ENCODE peak calls at places on chromosome 13, in nine cellular contexts. One of them, this sample, is unnamed. For H3K4me1, the result is how much of the 10 kb centered on the place peaks cover.

GRCh38 chr13:109602356-109602755 is 184.0 kb downstream of the IRS2 start:
- DNase-seq in thoracic aorta: no peak
- DNase-seq in GM23338: no peak
- DNase-seq in H1: no peak
- DNase-seq in mammary epithelial cell: peak
- DNase-seq in OCI-LY7: no peak
- DNase-seq in heart right ventricle: no peak
- DNase-seq in cardiac muscle cell: no peak
- DNase-seq in heart left ventricle: no peak
- DNase-seq in this sample: no peak

GRCh38 chr13:32174366-32174765 is 140.8 kb downstream of the ZAR1L start:
- DNase-seq in thoracic aorta: no peak
- DNase-seq in GM23338: no peak
- DNase-seq in H1: no peak
- DNase-seq in mammary epithelial cell: no peak
- DNase-seq in OCI-LY7: no peak
- DNase-seq in heart right ventricle: no peak
- DNase-seq in cardiac muscle cell: no peak
- DNase-seq in heart left ventricle: no peak
- DNase-seq in this sample: no peak

GRCh38 chr13:47158583-47158982 is 261.7 kb upstream of the HTR2A start:
- DNase-seq in thoracic aorta: no peak
- DNase-seq in GM23338: no peak
- DNase-seq in H1: no peak
- DNase-seq in mammary epithelial cell: no peak
- DNase-seq in OCI-LY7: no peak
- DNase-seq in heart right ventricle: no peak
- DNase-seq in cardiac muscle cell: no peak
- DNase-seq in heart left ventricle: no peak
- DNase-seq in this sample: no peak

GRCh38 chr13:25440081-25440480 is 68.3 kb downstream of the ATP8A2 start:
- DNase-seq in thoracic aorta: no peak
- DNase-seq in GM23338: no peak
- DNase-seq in H1: no peak
- DNase-seq in mammary epithelial cell: no peak
- DNase-seq in OCI-LY7: no peak
- DNase-seq in heart right ventricle: no peak
- DNase-seq in cardiac muscle cell: no peak
- DNase-seq in heart left ventricle: no peak
- DNase-seq in this sample: no peak

GRCh38 chr13:104571161-104571889 is 1505.1 kb upstream of the SLC10A2 start:
- DNase-seq in thoracic aorta: peak
- DNase-seq in GM23338: peak
- DNase-seq in H1: peak
- DNase-seq in mammary epithelial cell: peak
- DNase-seq in OCI-LY7: no peak
- DNase-seq in heart right ventricle: peak
- DNase-seq in cardiac muscle cell: peak
- DNase-seq in heart left ventricle: peak
- DNase-seq in this sample: no peak

GRCh38 chr13:51625555-51626345 is 41.5 kb downstream of the WDFY2 start:
- DNase-seq in thoracic aorta: no peak
- DNase-seq in GM23338: no peak
- DNase-seq in H1: no peak
- DNase-seq in mammary epithelial cell: peak
- DNase-seq in OCI-LY7: no peak
- DNase-seq in heart right ventricle: no peak
- DNase-seq in cardiac muscle cell: peak
- DNase-seq in heart left ventricle: peak
- DNase-seq in this sample: no peak

GRCh38 chr13:27406178-27406939 is 18.1 kb upstream of the GTF3A start:
- DNase-seq in thoracic aorta: no peak
- DNase-seq in GM23338: peak
- DNase-seq in H1: no peak
- DNase-seq in mammary epithelial cell: peak
- DNase-seq in OCI-LY7: peak
- DNase-seq in heart right ventricle: no peak
- DNase-seq in cardiac muscle cell: peak
- DNase-seq in heart left ventricle: no peak
- DNase-seq in this sample: no peak

GRCh38 chr13:110409581-110409992 is 102.5 kb downstream of the COL4A2 start:
- DNase-seq in thoracic aorta: no peak
- DNase-seq in GM23338: no peak
- DNase-seq in H1: no peak
- DNase-seq in mammary epithelial cell: peak
- DNase-seq in OCI-LY7: no peak
- DNase-seq in heart right ventricle: peak
- DNase-seq in cardiac muscle cell: peak
- DNase-seq in heart left ventricle: no peak
- DNase-seq in this sample: no peak

GRCh38 chr13:81493144-81493543 is 1152.2 kb upstream of the SPRY2 start:
- DNase-seq in thoracic aorta: no peak
- DNase-seq in GM23338: no peak
- DNase-seq in H1: no peak
- DNase-seq in mammary epithelial cell: no peak
- DNase-seq in OCI-LY7: no peak
- DNase-seq in heart right ventricle: no peak
- DNase-seq in cardiac muscle cell: peak
- DNase-seq in heart left ventricle: no peak
- DNase-seq in this sample: no peak
- TF ChIP-seq CTCF in thoracic aorta: no peak
- TF ChIP-seq CTCF in GM23338: no peak
- TF ChIP-seq CTCF in H1: no peak
- TF ChIP-seq CTCF in mammary epithelial cell: no peak
- TF ChIP-seq CTCF in OCI-LY7: no peak
- TF ChIP-seq CTCF in heart right ventricle: no peak
- TF ChIP-seq CTCF in cardiac muscle cell: no peak
- TF ChIP-seq CTCF in heart left ventricle: no peak
- TF ChIP-seq CTCF in this sample: no peak

GRCh38 chr13:29587645-29588044 is 7.8 kb downstream of the SLC7A1 start:
- DNase-seq in thoracic aorta: no peak
- DNase-seq in GM23338: no peak
- DNase-seq in H1: no peak
- DNase-seq in mammary epithelial cell: peak
- DNase-seq in OCI-LY7: no peak
- DNase-seq in heart right ventricle: no peak
- DNase-seq in cardiac muscle cell: no peak
- DNase-seq in heart left ventricle: no peak
- DNase-seq in this sample: no peak
- H3K4me1 ChIP-seq in thoracic aorta: under half
- H3K4me1 ChIP-seq in GM23338: half or more
- H3K4me1 ChIP-seq in H1: under half
- H3K4me1 ChIP-seq in mammary epithelial cell: half or more
- H3K4me1 ChIP-seq in OCI-LY7: under half
- H3K4me1 ChIP-seq in heart right ventricle: under half
- H3K4me1 ChIP-seq in cardiac muscle cell: under half
- H3K4me1 ChIP-seq in heart left ventricle: under half
- H3K4me1 ChIP-seq in this sample: under half

GRCh38 chr13:42794572-42795275 is 13.3 kb downstream of the FAM216B start:
- DNase-seq in thoracic aorta: no peak
- DNase-seq in GM23338: no peak
- DNase-seq in H1: no peak
- DNase-seq in mammary epithelial cell: no peak
- DNase-seq in OCI-LY7: no peak
- DNase-seq in heart right ventricle: no peak
- DNase-seq in cardiac muscle cell: peak
- DNase-seq in heart left ventricle: no peak
- DNase-seq in this sample: no peak

GRCh38 chr13:42796747-42797356 is 15.5 kb downstream of the FAM216B start:
- DNase-seq in thoracic aorta: no peak
- DNase-seq in GM23338: peak
- DNase-seq in H1: no peak
- DNase-seq in mammary epithelial cell: no peak
- DNase-seq in OCI-LY7: no peak
- DNase-seq in heart right ventricle: no peak
- DNase-seq in cardiac muscle cell: no peak
- DNase-seq in heart left ventricle: no peak
- DNase-seq in this sample: no peak

GRCh38 chr13:42803563-42804212 is 22.3 kb downstream of the FAM216B start:
- DNase-seq in thoracic aorta: no peak
- DNase-seq in GM23338: no peak
- DNase-seq in H1: no peak
- DNase-seq in mammary epithelial cell: no peak
- DNase-seq in OCI-LY7: no peak
- DNase-seq in heart right ventricle: no peak
- DNase-seq in cardiac muscle cell: peak
- DNase-seq in heart left ventricle: no peak
- DNase-seq in this sample: no peak

GRCh38 chr13:42798118-42798517 is 16.7 kb downstream of the FAM216B start:
- DNase-seq in thoracic aorta: no peak
- DNase-seq in GM23338: no peak
- DNase-seq in H1: no peak
- DNase-seq in mammary epithelial cell: no peak
- DNase-seq in OCI-LY7: no peak
- DNase-seq in heart right ventricle: no peak
- DNase-seq in cardiac muscle cell: no peak
- DNase-seq in heart left ventricle: no peak
- DNase-seq in this sample: no peak
- H3K27ac ChIP-seq in thoracic aorta: no peak
- H3K27ac ChIP-seq in GM23338: no peak
- H3K27ac ChIP-seq in H1: no peak
- H3K27ac ChIP-seq in mammary epithelial cell: no peak
- H3K27ac ChIP-seq in OCI-LY7: no peak
- H3K27ac ChIP-seq in heart right ventricle: no peak
- H3K27ac ChIP-seq in cardiac muscle cell: no peak
- H3K27ac ChIP-seq in heart left ventricle: no peak
- H3K27ac ChIP-seq in this sample: no peak

DNA sequence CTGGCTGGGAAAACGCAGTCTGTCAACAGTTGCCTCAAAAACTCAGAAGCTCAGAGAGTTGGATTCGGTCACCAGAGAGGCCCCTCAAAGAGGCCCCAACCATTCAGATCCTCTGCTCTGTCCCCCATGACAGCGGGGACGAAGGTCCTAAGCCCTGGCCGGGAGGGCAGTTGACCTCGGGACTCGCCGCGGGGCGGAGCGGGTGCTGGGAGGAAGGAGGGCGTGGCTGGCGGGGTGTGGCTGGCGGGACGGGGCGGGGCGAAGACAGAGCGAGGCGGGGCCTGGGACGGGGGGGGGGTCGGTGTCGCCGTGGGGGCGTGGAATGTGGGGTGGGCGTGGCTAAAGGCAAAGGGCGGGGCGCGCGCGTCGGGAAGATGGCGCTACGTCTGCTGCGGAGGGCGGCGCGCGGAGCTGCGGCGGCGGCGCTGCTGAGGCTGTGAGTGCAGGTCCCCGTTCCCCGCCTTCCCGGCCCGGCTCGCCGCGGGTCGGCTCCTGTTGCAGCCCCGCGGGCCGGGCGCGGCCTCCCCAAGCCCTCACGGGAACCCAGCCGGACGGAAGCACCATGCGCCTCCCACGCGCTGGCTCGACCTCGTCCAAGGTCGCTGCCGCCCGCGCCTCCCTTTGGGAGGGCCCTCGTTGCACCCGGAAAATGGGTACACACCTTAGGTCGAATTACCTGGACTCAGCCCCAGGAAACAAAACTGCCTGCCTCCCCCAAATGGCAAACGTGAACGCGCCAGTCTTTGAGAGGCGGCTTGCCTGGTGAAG is 105.2 kb downstream of the TM9SF2 start:
- DNase-seq in thoracic aorta: peak
- DNase-seq in GM23338: peak
- DNase-seq in H1: peak
- DNase-seq in mammary epithelial cell: peak
- DNase-seq in OCI-LY7: peak
- DNase-seq in heart right ventricle: peak
- DNase-seq in cardiac muscle cell: peak
- DNase-seq in heart left ventricle: peak
- DNase-seq in this sample: peak
- TF ChIP-seq CTCF in thoracic aorta: no peak
- TF ChIP-seq CTCF in GM23338: no peak
- TF ChIP-seq CTCF in H1: no peak
- TF ChIP-seq CTCF in mammary epithelial cell: no peak
- TF ChIP-seq CTCF in OCI-LY7: no peak
- TF ChIP-seq CTCF in heart right ventricle: no peak
- TF ChIP-seq CTCF in cardiac muscle cell: no peak
- TF ChIP-seq CTCF in heart left ventricle: no peak
- TF ChIP-seq CTCF in this sample: no peak

DNA sequence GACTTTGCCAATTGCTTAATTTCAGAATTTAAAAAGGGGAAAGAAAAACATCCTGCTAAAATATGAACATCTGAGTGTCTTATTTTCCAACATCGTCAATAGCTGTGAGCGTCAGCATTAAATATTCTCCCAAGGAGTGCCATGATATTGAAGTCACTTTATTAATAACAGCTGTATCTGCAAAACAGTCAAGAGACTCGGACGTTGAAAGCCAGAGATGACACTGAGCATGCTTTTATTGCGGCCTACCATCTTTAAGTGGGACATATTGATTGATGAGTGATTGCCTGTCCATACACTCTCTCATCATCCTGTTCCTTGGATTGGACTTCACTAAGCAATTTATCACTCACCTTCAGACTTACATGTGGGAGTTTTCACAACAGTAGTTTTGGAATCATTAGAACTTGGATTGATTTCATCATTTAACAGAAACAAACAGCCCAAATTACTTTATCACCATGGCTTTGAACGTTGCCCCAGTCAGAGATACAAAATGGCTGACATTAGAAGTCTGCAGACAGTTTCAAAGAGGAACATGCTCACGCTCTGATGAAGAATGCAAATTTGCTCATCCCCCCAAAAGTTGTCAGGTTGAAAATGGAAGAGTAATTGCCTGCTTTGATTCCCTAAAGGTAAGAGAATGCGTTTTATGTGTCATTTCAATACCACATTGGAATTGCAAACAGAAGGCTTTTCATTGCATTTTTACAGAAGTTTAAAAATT is 53.8 kb downstream of the MBNL2 start:
- DNase-seq in thoracic aorta: no peak
- DNase-seq in GM23338: no peak
- DNase-seq in H1: no peak
- DNase-seq in mammary epithelial cell: no peak
- DNase-seq in OCI-LY7: no peak
- DNase-seq in heart right ventricle: no peak
- DNase-seq in cardiac muscle cell: no peak
- DNase-seq in heart left ventricle: no peak
- DNase-seq in this sample: no peak
- H3K4me1 ChIP-seq in thoracic aorta: half or more
- H3K4me1 ChIP-seq in GM23338: under half
- H3K4me1 ChIP-seq in H1: under half
- H3K4me1 ChIP-seq in mammary epithelial cell: half or more
- H3K4me1 ChIP-seq in OCI-LY7: under half
- H3K4me1 ChIP-seq in heart right ventricle: half or more
- H3K4me1 ChIP-seq in cardiac muscle cell: under half
- H3K4me1 ChIP-seq in heart left ventricle: under half
- H3K4me1 ChIP-seq in this sample: half or more